ENCODE peak calls at places on chromosome 21, in nine cellular contexts. L is neural crest cell, V is pancreas, J is HL-60, A is tibial artery, T is glutamatergic neuron, B is cardiac fibroblast, Y is right lobe of liver, Q is psoas muscle. C is an unnamed sample.
A peak's percentile ranks its signal among the peaks of the same experiment; 100 is the strongest.

GRCh38 chr21:9758141-9758540 is 763.2 kb upstream of the TPTE start:
- DNase-seq in L (no peak), V (no peak), J (no peak), A (no peak), T (no peak), B (no peak), Y (no peak), Q (no peak), C (no peak)

GRCh38 chr21:30994917-30995316 is 43.4 kb downstream of the KRTAP19-8 start:
- DNase-seq in L (no peak), V (no peak), J (no peak), A (no peak), T (no peak), B (no peak), Y (no peak), Q (no peak), C (no peak)

GRCh38 chr21:38993561-38993960 is 187.8 kb downstream of the ETS2 start:
- DNase-seq in L (no peak), V (peak; percentile 38), J (no peak), A (peak; percentile 82), T (no peak), B (peak; percentile 97), Y (no peak), Q (peak; percentile 44), C (no peak)

GRCh38 chr21:27564684-27565280 is 597.9 kb upstream of the ADAMTS5 start:
- DNase-seq in L (peak; percentile 25), V (peak; percentile 31), J (peak; percentile 22), A (no peak), T (peak; percentile 41), B (peak; percentile 78), Y (no peak), Q (peak; percentile 26), C (peak; percentile 43)

GRCh38 chr21:38326429-38326828 is 69.6 kb downstream of the KCNJ15 start:
- DNase-seq in L (no peak), V (no peak), J (no peak), A (no peak), T (no peak), B (no peak), Y (no peak), Q (no peak), C (no peak)

GRCh38 chr21:26909972-26910371 is 56.9 kb downstream of the ADAMTS5 start:
- DNase-seq in L (no peak), V (no peak), J (no peak), A (no peak), T (no peak), B (peak; percentile 37), Y (no peak), Q (no peak), C (peak; percentile 7)

GRCh38 chr21:26800455-26801454 is 44.5 kb downstream of the ADAMTS1 start:
- DNase-seq in L (no peak), V (no peak), J (no peak), A (peak; percentile 69), T (no peak), B (peak; percentile 69), Y (no peak), Q (no peak), C (peak; percentile 71)

GRCh38 chr21:21187579-21187978 is 189.4 kb downstream of the NCAM2 start:
- DNase-seq in L (no peak), V (no peak), J (no peak), A (no peak), T (no peak), B (peak; percentile 43), Y (no peak), Q (no peak), C (no peak)

GRCh38 chr21:20662523-20662922 is 335.7 kb upstream of the NCAM2 start:
- DNase-seq in L (no peak), V (no peak), J (no peak), A (no peak), T (no peak), B (no peak), Y (no peak), Q (no peak), C (no peak)

GRCh38 chr21:18373631-18374030 is 30.0 kb downstream of the TMPRSS15 start:
- DNase-seq in L (no peak), V (no peak), J (no peak), A (no peak), T (no peak), B (no peak), Y (no peak), Q (no peak), C (no peak)

GRCh38 chr21:39033878-39034589 is 149.2 kb downstream of the PSMG1 start:
- DNase-seq in L (no peak), V (no peak), J (no peak), A (no peak), T (no peak), B (peak; percentile 53), Y (peak; percentile 97), Q (no peak), C (no peak)

GRCh38 chr21:21415741-21416140 is 417.5 kb downstream of the NCAM2 start:
- DNase-seq in L (no peak), V (no peak), J (no peak), A (no peak), T (no peak), B (peak; percentile 42), Y (no peak), Q (no peak), C (no peak)

GRCh38 chr21:42682661-42683060 is 29.2 kb downstream of the PDE9A start:
- DNase-seq in L (no peak), V (no peak), J (no peak), A (no peak), T (no peak), B (no peak), Y (no peak), Q (peak; percentile 2), C (no peak)

GRCh38 chr21:42685036-42685435 is 31.6 kb downstream of the PDE9A start:
- DNase-seq in L (no peak), V (no peak), J (no peak), A (no peak), T (no peak), B (no peak), Y (peak; percentile 45), Q (no peak), C (no peak)

GRCh38 chr21:42683371-42684108 is 30.1 kb downstream of the PDE9A start:
- DNase-seq in L (no peak), V (no peak), J (peak; percentile 26), A (no peak), T (no peak), B (no peak), Y (peak; percentile 44), Q (no peak), C (no peak)

GRCh38 chr21:42685954-42686500 is 32.6 kb downstream of the PDE9A start:
- DNase-seq in L (no peak), V (no peak), J (no peak), A (no peak), T (no peak), B (no peak), Y (peak; percentile 42), Q (no peak), C (no peak)

DNA sequence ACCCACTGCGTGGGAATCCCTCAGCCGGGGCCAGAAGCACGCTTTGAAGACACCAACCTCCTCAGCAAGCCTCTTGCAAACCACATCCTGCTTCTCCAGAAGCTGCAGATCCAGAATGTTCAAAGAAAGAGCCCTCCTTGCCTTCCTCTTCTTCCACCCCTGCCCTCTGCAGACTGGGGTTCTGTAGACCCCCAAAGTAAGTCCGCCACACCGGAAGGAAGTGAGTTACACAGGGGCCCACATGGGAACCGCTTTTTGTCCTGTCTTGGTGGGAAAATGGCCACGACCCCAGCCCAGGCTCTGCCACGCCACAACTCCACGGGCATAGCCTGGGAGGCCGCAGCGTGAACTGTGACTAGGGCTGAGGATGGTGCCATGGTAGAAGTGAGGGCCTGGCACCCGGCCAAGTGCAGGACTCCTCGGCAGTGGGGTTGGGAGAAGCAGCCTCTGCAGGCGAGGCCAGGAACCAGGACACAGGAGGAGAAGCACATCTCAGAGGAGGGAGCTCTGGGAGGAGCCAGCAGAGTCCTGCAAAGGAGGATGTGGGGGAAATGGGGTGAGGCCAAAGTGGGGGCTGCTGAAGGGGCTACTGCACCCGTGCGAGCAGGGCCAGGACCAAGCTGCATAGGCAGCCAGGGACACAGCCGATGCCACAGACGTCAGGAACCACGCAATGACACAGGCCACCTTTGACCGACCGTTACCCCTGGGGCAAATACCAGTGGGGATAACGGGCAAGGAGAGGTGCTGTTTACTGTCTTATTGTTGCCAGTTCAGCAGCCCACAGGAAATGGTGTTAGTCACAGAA is 30.9 kb downstream of the PDE9A start:
- DNase-seq in L (no peak), V (no peak), J (peak; percentile 8), A (no peak), T (no peak), B (no peak), Y (no peak), Q (no peak), C (no peak)
- TF ChIP-seq CTCF in L (no peak), V (no peak), J (no peak), A (no peak), T (no peak), B (no peak), Y (no peak), Q (no peak), C (no peak)

DNA sequence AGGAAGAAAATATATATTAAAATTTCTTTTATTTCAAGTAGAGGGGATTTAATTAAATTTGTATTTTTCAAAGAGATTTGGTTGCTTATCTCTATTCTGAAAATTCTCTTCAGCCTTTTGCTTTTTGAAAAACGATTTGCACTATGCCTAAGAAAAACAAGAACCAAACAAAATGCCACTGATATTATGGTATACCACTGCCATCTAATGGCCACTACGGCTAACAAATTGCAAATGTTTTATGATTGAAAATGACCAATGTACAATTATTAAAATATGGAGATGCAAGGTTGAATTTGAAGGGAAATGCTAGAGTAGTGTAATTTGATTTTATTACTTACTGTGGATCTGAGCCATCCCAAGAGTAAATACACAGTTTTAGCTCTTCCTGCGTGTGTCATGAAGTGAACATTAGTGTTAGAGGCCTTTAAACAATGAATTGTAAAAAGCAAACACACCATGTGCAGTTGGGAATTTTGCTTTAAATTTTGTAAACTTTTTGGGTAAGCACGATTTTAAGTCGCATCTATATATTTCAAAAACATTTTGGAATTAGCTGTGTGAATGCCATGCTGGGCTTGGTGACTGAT is 137.4 kb upstream of the USP25 start:
- DNase-seq in L (peak; percentile 15), V (no peak), J (peak; percentile 10), A (no peak), T (no peak), B (peak; percentile 75), Y (no peak), Q (no peak), C (no peak)
- TF ChIP-seq CTCF in L (peak; percentile 88), V (peak; percentile 42), J (peak; percentile 39), A (peak; percentile 38), T (peak; percentile 66), B (peak; percentile 57), Y (peak; percentile 69), Q (peak; percentile 65), C (peak; percentile 65)

DNA sequence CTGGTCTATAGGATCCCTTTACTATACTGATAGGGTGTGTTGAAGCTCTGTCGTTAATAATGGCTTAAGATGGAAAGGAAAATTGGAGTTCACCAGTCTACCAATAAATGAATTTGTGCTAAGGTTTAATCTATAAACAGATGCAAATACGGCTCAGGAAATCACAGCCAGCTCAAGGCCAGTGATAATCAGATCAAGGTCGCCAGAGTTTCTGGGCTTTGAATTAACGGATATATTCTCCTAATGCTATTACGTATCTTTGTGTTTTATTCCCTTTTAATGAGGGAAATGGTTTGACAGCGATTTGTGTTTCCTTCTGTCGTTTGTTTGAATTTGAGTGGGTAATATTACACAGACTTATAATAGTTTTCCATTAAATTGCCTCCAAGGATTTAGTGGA is 279.6 kb downstream of the BACH1 start:
- DNase-seq in L (no peak), V (no peak), J (no peak), A (no peak), T (no peak), B (no peak), Y (no peak), Q (no peak), C (no peak)
- TF ChIP-seq CTCF in L (no peak), V (no peak), J (no peak), A (no peak), T (no peak), B (no peak), Y (no peak), Q (no peak), C (no peak)

GRCh38 chr21:36929622-36930021 is 36.8 kb downstream of the HLCS start:
- DNase-seq in L (no peak), V (peak; percentile 73), J (no peak), A (no peak), T (no peak), B (no peak), Y (no peak), Q (no peak), C (no peak)
- TF ChIP-seq CTCF in L (peak; percentile 21), V (no peak), J (no peak), A (no peak), T (no peak), B (no peak), Y (peak; percentile 27), Q (peak; percentile 15), C (no peak)

C was measured in heart right ventricle.